ENCODE peak calls at places on chromosomes 13 and 19, in ten cellular contexts. One of them, this sample, is unnamed.

GRCh38 chr13:101739382-101740178 is 287.1 kb downstream of the ITGBL1 start:
- DNase-seq in aorta: no peak
- DNase-seq in left lobe of liver: peak
- DNase-seq in BE2C: no peak
- DNase-seq in LHCN-M2: no peak
- DNase-seq in naive thymus-derived CD8-positive, alpha-beta T cell: no peak
- DNase-seq in stimulated activated CD4-positive, alpha-beta T cell treated with anti-CD3 and anti-CD28 coated beads, Interleukin-15, amount 100 ng/mL, for 1 hour: no peak
- DNase-seq in islet precursor cell: no peak
- DNase-seq in Panc1: no peak
- DNase-seq in nephron progenitor cell: no peak
- DNase-seq in this sample: no peak

GRCh38 chr19:2271516-2272103 is 10.4 kb downstream of the PEAK3 start:
- DNase-seq in aorta: no peak
- DNase-seq in left lobe of liver: no peak
- DNase-seq in BE2C: peak
- DNase-seq in LHCN-M2: peak
- DNase-seq in naive thymus-derived CD8-positive, alpha-beta T cell: peak
- DNase-seq in stimulated activated CD4-positive, alpha-beta T cell treated with anti-CD3 and anti-CD28 coated beads, Interleukin-15, amount 100 ng/mL, for 1 hour: no peak
- DNase-seq in islet precursor cell: no peak
- DNase-seq in Panc1: no peak
- DNase-seq in nephron progenitor cell: no peak
- DNase-seq in this sample: peak

GRCh38 chr13:30880756-30881155 is 25.3 kb upstream of the MEDAG start:
- DNase-seq in aorta: no peak
- DNase-seq in left lobe of liver: no peak
- DNase-seq in BE2C: no peak
- DNase-seq in LHCN-M2: peak
- DNase-seq in naive thymus-derived CD8-positive, alpha-beta T cell: no peak
- DNase-seq in stimulated activated CD4-positive, alpha-beta T cell treated with anti-CD3 and anti-CD28 coated beads, Interleukin-15, amount 100 ng/mL, for 1 hour: no peak
- DNase-seq in islet precursor cell: peak
- DNase-seq in Panc1: no peak
- DNase-seq in nephron progenitor cell: no peak
- DNase-seq in this sample: no peak

GRCh38 chr19:1489463-1489971 is 633 bp downstream of the PCSK4 start:
- DNase-seq in aorta: peak
- DNase-seq in left lobe of liver: no peak
- DNase-seq in BE2C: no peak
- DNase-seq in LHCN-M2: peak
- DNase-seq in naive thymus-derived CD8-positive, alpha-beta T cell: peak
- DNase-seq in stimulated activated CD4-positive, alpha-beta T cell treated with anti-CD3 and anti-CD28 coated beads, Interleukin-15, amount 100 ng/mL, for 1 hour: no peak
- DNase-seq in islet precursor cell: no peak
- DNase-seq in Panc1: no peak
- DNase-seq in nephron progenitor cell: no peak
- DNase-seq in this sample: no peak

GRCh38 chr19:42045575-42045974 is 24.4 kb downstream of the GRIK5 start:
- DNase-seq in aorta: no peak
- DNase-seq in left lobe of liver: no peak
- DNase-seq in BE2C: no peak
- DNase-seq in LHCN-M2: no peak
- DNase-seq in naive thymus-derived CD8-positive, alpha-beta T cell: no peak
- DNase-seq in stimulated activated CD4-positive, alpha-beta T cell treated with anti-CD3 and anti-CD28 coated beads, Interleukin-15, amount 100 ng/mL, for 1 hour: no peak
- DNase-seq in islet precursor cell: no peak
- DNase-seq in Panc1: no peak
- DNase-seq in nephron progenitor cell: no peak
- DNase-seq in this sample: no peak

GRCh38 chr19:5130371-5131030 is 161.6 kb downstream of the KDM4B start:
- DNase-seq in aorta: no peak
- DNase-seq in left lobe of liver: no peak
- DNase-seq in BE2C: no peak
- DNase-seq in LHCN-M2: no peak
- DNase-seq in naive thymus-derived CD8-positive, alpha-beta T cell: peak
- DNase-seq in stimulated activated CD4-positive, alpha-beta T cell treated with anti-CD3 and anti-CD28 coated beads, Interleukin-15, amount 100 ng/mL, for 1 hour: peak
- DNase-seq in islet precursor cell: no peak
- DNase-seq in Panc1: no peak
- DNase-seq in nephron progenitor cell: no peak
- DNase-seq in this sample: no peak

GRCh38 chr19:35348909-35349611 is 1.4 kb downstream of the FFAR1 start:
- DNase-seq in aorta: peak
- DNase-seq in left lobe of liver: peak
- DNase-seq in BE2C: peak
- DNase-seq in LHCN-M2: no peak
- DNase-seq in naive thymus-derived CD8-positive, alpha-beta T cell: no peak
- DNase-seq in stimulated activated CD4-positive, alpha-beta T cell treated with anti-CD3 and anti-CD28 coated beads, Interleukin-15, amount 100 ng/mL, for 1 hour: no peak
- DNase-seq in islet precursor cell: peak
- DNase-seq in Panc1: no peak
- DNase-seq in nephron progenitor cell: no peak
- DNase-seq in this sample: no peak

GRCh38 chr13:114099191-114099590 is 33.2 kb downstream of the RASA3 start:
- DNase-seq in aorta: peak
- DNase-seq in left lobe of liver: no peak
- DNase-seq in BE2C: peak
- DNase-seq in LHCN-M2: peak
- DNase-seq in naive thymus-derived CD8-positive, alpha-beta T cell: no peak
- DNase-seq in stimulated activated CD4-positive, alpha-beta T cell treated with anti-CD3 and anti-CD28 coated beads, Interleukin-15, amount 100 ng/mL, for 1 hour: no peak
- DNase-seq in islet precursor cell: peak
- DNase-seq in Panc1: no peak
- DNase-seq in nephron progenitor cell: no peak
- DNase-seq in this sample: peak

GRCh38 chr19:10096615-10096963 is 5.9 kb downstream of the ANGPTL6 start:
- DNase-seq in aorta: no peak
- DNase-seq in left lobe of liver: peak
- DNase-seq in BE2C: no peak
- DNase-seq in LHCN-M2: no peak
- DNase-seq in naive thymus-derived CD8-positive, alpha-beta T cell: no peak
- DNase-seq in stimulated activated CD4-positive, alpha-beta T cell treated with anti-CD3 and anti-CD28 coated beads, Interleukin-15, amount 100 ng/mL, for 1 hour: no peak
- DNase-seq in islet precursor cell: no peak
- DNase-seq in Panc1: no peak
- DNase-seq in nephron progenitor cell: no peak
- DNase-seq in this sample: no peak

GRCh38 chr13:109273326-109273751 is 513.0 kb downstream of the IRS2 start:
- DNase-seq in aorta: no peak
- DNase-seq in left lobe of liver: no peak
- DNase-seq in BE2C: no peak
- DNase-seq in LHCN-M2: peak
- DNase-seq in naive thymus-derived CD8-positive, alpha-beta T cell: no peak
- DNase-seq in stimulated activated CD4-positive, alpha-beta T cell treated with anti-CD3 and anti-CD28 coated beads, Interleukin-15, amount 100 ng/mL, for 1 hour: no peak
- DNase-seq in islet precursor cell: no peak
- DNase-seq in Panc1: no peak
- DNase-seq in nephron progenitor cell: no peak
- DNase-seq in this sample: no peak

GRCh38 chr19:54803410-54803809 is at the start of gene KIR2DL4:
- DNase-seq in aorta: no peak
- DNase-seq in left lobe of liver: no peak
- DNase-seq in BE2C: no peak
- DNase-seq in LHCN-M2: no peak
- DNase-seq in naive thymus-derived CD8-positive, alpha-beta T cell: no peak
- DNase-seq in stimulated activated CD4-positive, alpha-beta T cell treated with anti-CD3 and anti-CD28 coated beads, Interleukin-15, amount 100 ng/mL, for 1 hour: no peak
- DNase-seq in islet precursor cell: no peak
- DNase-seq in Panc1: no peak
- DNase-seq in nephron progenitor cell: no peak
- DNase-seq in this sample: no peak

GRCh38 chr19:48284891-48285290 is 15.0 kb downstream of the ZNF114 start:
- DNase-seq in aorta: no peak
- DNase-seq in left lobe of liver: no peak
- DNase-seq in BE2C: no peak
- DNase-seq in LHCN-M2: no peak
- DNase-seq in naive thymus-derived CD8-positive, alpha-beta T cell: no peak
- DNase-seq in stimulated activated CD4-positive, alpha-beta T cell treated with anti-CD3 and anti-CD28 coated beads, Interleukin-15, amount 100 ng/mL, for 1 hour: no peak
- DNase-seq in islet precursor cell: no peak
- DNase-seq in Panc1: no peak
- DNase-seq in nephron progenitor cell: no peak
- DNase-seq in this sample: no peak

GRCh38 chr13:44578064-44578394 is 1.9 kb upstream of the TSC22D1 start:
- DNase-seq in aorta: no peak
- DNase-seq in left lobe of liver: no peak
- DNase-seq in BE2C: no peak
- DNase-seq in LHCN-M2: peak
- DNase-seq in naive thymus-derived CD8-positive, alpha-beta T cell: no peak
- DNase-seq in stimulated activated CD4-positive, alpha-beta T cell treated with anti-CD3 and anti-CD28 coated beads, Interleukin-15, amount 100 ng/mL, for 1 hour: no peak
- DNase-seq in islet precursor cell: no peak
- DNase-seq in Panc1: no peak
- DNase-seq in nephron progenitor cell: no peak
- DNase-seq in this sample: no peak

GRCh38 chr19:12801466-12802266 is at the start of the genes PRDX2 and THSD8:
- DNase-seq in aorta: peak
- DNase-seq in left lobe of liver: peak
- DNase-seq in BE2C: peak
- DNase-seq in LHCN-M2: peak
- DNase-seq in naive thymus-derived CD8-positive, alpha-beta T cell: peak
- DNase-seq in stimulated activated CD4-positive, alpha-beta T cell treated with anti-CD3 and anti-CD28 coated beads, Interleukin-15, amount 100 ng/mL, for 1 hour: peak
- DNase-seq in islet precursor cell: peak
- DNase-seq in Panc1: no peak
- DNase-seq in nephron progenitor cell: peak
- DNase-seq in this sample: no peak

This sample was measured in right atrium auricular region.